ENCODE peak calls at places on chromosome 19, in eight cellular contexts. W is dermis blood vessel endothelial cell; A is activated CD4-positive, alpha-beta T cell treated with anti-CD3 and anti-CD28 coated beads, Interleukin-2, amount 50 U/mL, for 24 hours; T is CD4-positive, CD25-positive, alpha-beta regulatory T cell; K is NCI-H1048; G is stimulated activated naive CD8-positive, alpha-beta T cell treated with anti-CD3 and anti-CD28 coated beads, Interleukin-15, Interleukin-2, amounts not matched to agents 100 U/mL and 50 U/mL, for 24 hours; C is neuronal stem cell; Y is NCI-H1417. Q is an unnamed sample.

GRCh38 chr19:655691-656090 is 7.3 kb downstream of the RNF126 start:
- DNase-seq in A (no peak), C (no peak), K (no peak), G (no peak), W (no peak), Y (no peak), T (no peak), Q (no peak)

GRCh38 chr19:7293795-7294570 is at the start of gene INSR:
- DNase-seq in C (peak), K (peak), G (peak), A (peak), W (peak), Y (peak), T (no peak), Q (no peak)

GRCh38 chr19:50288954-50289353 is 40.2 kb downstream of the KCNC3 start:
- DNase-seq in C (no peak), W (no peak), Y (no peak), A (no peak), T (no peak), G (no peak), K (no peak), Q (no peak)

GRCh38 chr19:8615813-8616596 is 5.5 kb upstream of the ADAMTS10 start:
- DNase-seq in T (peak), C (peak), G (peak), A (peak), W (peak), Y (no peak), K (no peak), Q (no peak)

GRCh38 chr19:11496391-11497163 is 9.1 kb downstream of the ZNF653 start:
- DNase-seq in C (peak), A (peak), K (no peak), G (peak), W (peak), Y (peak), T (peak), Q (no peak)

GRCh38 chr19:2235396-2236284 is 489 bp downstream of the PLEKHJ1 start:
- DNase-seq in C (no peak), A (no peak), Y (peak), K (no peak), T (no peak), G (peak), W (peak), Q (no peak)

GRCh38 chr19:56838930-56839664 is 1.4 kb downstream of the PEG3 start:
- DNase-seq in W (peak), T (peak), C (peak), K (no peak), G (no peak), Y (no peak), A (no peak), Q (peak)

GRCh38 chr19:18453269-18454024 is 15.5 kb upstream of the ISYNA1 start:
- DNase-seq in T (no peak), K (no peak), W (no peak), C (no peak), A (no peak), Y (no peak), G (no peak), Q (no peak)

GRCh38 chr19:46630806-46631205 is 5.2 kb downstream of the GNG8 start:
- DNase-seq in G (no peak), C (no peak), A (no peak), Y (no peak), W (no peak), K (no peak), T (no peak), Q (no peak)

GRCh38 chr19:29022599-29022998 is 190.4 kb downstream of the UQCRFS1 start:
- DNase-seq in Y (no peak), K (no peak), G (no peak), W (no peak), C (no peak), A (no peak), T (no peak), Q (no peak)

GRCh38 chr19:3055741-3056453 is 6.4 kb downstream of the TLE5 start:
- DNase-seq in Y (peak), W (no peak), T (no peak), A (no peak), C (no peak), K (peak), G (no peak), Q (no peak)

GRCh38 chr19:14430712-14431111 is 2.4 kb upstream of the PKN1 start:
- DNase-seq in G (no peak), W (no peak), T (no peak), Y (no peak), C (no peak), A (no peak), K (no peak), Q (no peak)

GRCh38 chr19:38173324-38174041 is 50.5 kb downstream of the DPF1 start:
- DNase-seq in W (peak), Y (peak), T (no peak), C (no peak), G (no peak), K (no peak), A (no peak), Q (peak)

GRCh38 chr19:15015946-15016542 is 33.2 kb upstream of the CASP14 start:
- DNase-seq in K (no peak), A (no peak), W (peak), C (peak), G (peak), Y (no peak), T (no peak), Q (no peak)

GRCh38 chr19:5968431-5969373 is 9.2 kb downstream of the RANBP3 start:
- DNase-seq in K (no peak), G (no peak), A (no peak), C (no peak), Y (peak), T (no peak), W (peak), Q (no peak)

GRCh38 chr19:17721821-17722220 is 2.5 kb downstream of the MAP1S start:
- DNase-seq in G (peak), K (no peak), A (no peak), T (no peak), Y (no peak), W (peak), C (no peak), Q (no peak)

GRCh38 chr19:708154-709141 is at the start of gene PALM:
- DNase-seq in Y (peak), C (peak), K (no peak), W (peak), G (no peak), A (no peak), T (no peak), Q (no peak)

GRCh38 chr19:31378404-31378803 is 29.2 kb upstream of the TSHZ3 start:
- DNase-seq in T (no peak), A (no peak), W (no peak), C (no peak), Y (no peak), K (no peak), G (no peak), Q (no peak)

GRCh38 chr19:10346509-10346908 is 7.1 kb upstream of the ICAM3 start:
- DNase-seq in T (no peak), K (no peak), A (no peak), W (no peak), G (no peak), C (no peak), Y (no peak), Q (no peak)